ENCODE peak calls at places on chromosomes 12 and 14, in four cellular contexts. One of them, this sample, is unnamed.

GRCh38 chr12:59698599-59698998 is 102.8 kb downstream of the SLC16A7 start:
- DNase-seq in GM12892: no peak
- DNase-seq in Caco-2: no peak
- DNase-seq in A549: no peak
- DNase-seq in this sample: no peak

GRCh38 chr14:47149326-47149725 is 497.7 kb upstream of the RPL10L start:
- DNase-seq in Caco-2: no peak
- DNase-seq in A549: no peak
- DNase-seq in GM12892: no peak
- DNase-seq in this sample: no peak

GRCh38 chr14:55425091-55425490 is 13.5 kb upstream of the ATG14 start:
- DNase-seq in GM12892: no peak
- DNase-seq in A549: no peak
- DNase-seq in Caco-2: no peak
- DNase-seq in this sample: no peak

GRCh38 chr12:29350080-29350479 is 30.9 kb downstream of the ERGIC2 start:
- DNase-seq in GM12892: no peak
- DNase-seq in Caco-2: no peak
- DNase-seq in A549: no peak
- DNase-seq in this sample: peak; percentile 21

GRCh38 chr14:104559043-104559768 is 20.4 kb upstream of the C14orf180 start:
- DNase-seq in Caco-2: peak; percentile 21
- DNase-seq in A549: no peak
- DNase-seq in GM12892: no peak
- DNase-seq in this sample: no peak

GRCh38 chr14:24196071-24197061 is 1.1 kb upstream of the TM9SF1 start:
- DNase-seq in A549: no peak
- DNase-seq in Caco-2: no peak
- DNase-seq in GM12892: no peak
- DNase-seq in this sample: peak; percentile 49

GRCh38 chr14:23300687-23301223 is 1.9 kb downstream of the PPP1R3E start:
- DNase-seq in Caco-2: no peak
- DNase-seq in A549: no peak
- DNase-seq in GM12892: no peak
- DNase-seq in this sample: peak; percentile 43

GRCh38 chr14:102248121-102248520 is 56.8 kb downstream of the MOK start:
- DNase-seq in Caco-2: no peak
- DNase-seq in GM12892: no peak
- DNase-seq in A549: no peak
- DNase-seq in this sample: no peak

GRCh38 chr12:1907652-1908611 is 10.5 kb downstream of the CACNA2D4 start:
- DNase-seq in GM12892: no peak
- DNase-seq in A549: no peak
- DNase-seq in Caco-2: peak; percentile 76
- DNase-seq in this sample: peak; percentile 13

This sample was measured in dermis blood vessel endothelial cell.